ENCODE peak calls at places on chromosomes 5 and 9, in seven cellular contexts. X is GM23248, A is kidney, N is foreskin fibroblast, B is ovary, O is RWPE2, J is brain microvascular endothelial cell. W is an unnamed sample.

GRCh38 chr5:96297290-96297689 is 135.8 kb downstream of the PCSK1 start:
- DNase-seq in N (peak), X (peak), A (no peak), B (no peak), O (no peak), J (peak), W (peak)

GRCh38 chr5:113489299-113489698 is 1.0 kb upstream of the MCC start:
- DNase-seq in O (peak), A (no peak), X (peak), B (no peak), N (peak), J (peak), W (peak)

GRCh38 chr5:170854550-170854949 is 7.3 kb upstream of the RANBP17 start:
- DNase-seq in N (no peak), A (no peak), O (no peak), J (no peak), X (no peak), B (no peak), W (no peak)

GRCh38 chr9:21615446-21615845 is 133.3 kb upstream of the IFNE start:
- DNase-seq in N (no peak), B (no peak), O (no peak), X (no peak), J (no peak), A (no peak), W (no peak)

GRCh38 chr5:171957591-171958251 is 48.7 kb downstream of the FBXW11 start:
- DNase-seq in J (no peak), A (no peak), N (no peak), B (no peak), X (no peak), O (no peak), W (no peak)

GRCh38 chr5:169561883-169562282 is 21.7 kb upstream of the SPDL1 start:
- DNase-seq in B (no peak), O (no peak), N (no peak), J (no peak), A (no peak), X (no peak), W (no peak)

GRCh38 chr5:59187772-59188347 is 605.0 kb downstream of the RAB3C start:
- DNase-seq in J (peak), X (peak), N (peak), B (no peak), A (no peak), O (no peak), W (no peak)

GRCh38 chr5:61653802-61654580 is 321.9 kb downstream of the ZSWIM6 start:
- DNase-seq in N (no peak), B (no peak), X (no peak), O (no peak), J (no peak), A (no peak), W (no peak)

GRCh38 chr9:94627287-94627686 is 12.0 kb downstream of the FBP1 start:
- DNase-seq in A (no peak), J (no peak), B (no peak), X (no peak), N (no peak), O (no peak), W (no peak)

GRCh38 chr5:62256161-62257017 is 49.6 kb upstream of the KIF2A start:
- DNase-seq in A (no peak), N (no peak), J (no peak), O (no peak), B (no peak), X (no peak), W (no peak)

GRCh38 chr9:77820293-77820954 is 172.3 kb upstream of the GNA14 start:
- DNase-seq in J (peak), O (no peak), B (no peak), A (no peak), N (peak), X (peak), W (peak)

GRCh38 chr5:141040093-141040762 is 10.9 kb upstream of the PCDHB1 start:
- DNase-seq in A (peak), N (no peak), O (no peak), J (no peak), B (peak), X (peak), W (no peak)

GRCh38 chr5:140262839-140263238 is 40.1 kb downstream of the PFDN1 start:
- DNase-seq in X (no peak), A (no peak), B (no peak), O (no peak), J (no peak), N (no peak), W (no peak)

GRCh38 chr5:173235499-173236394 is 741 bp upstream of the NKX2-5 start:
- DNase-seq in J (no peak), X (no peak), B (no peak), A (no peak), N (no peak), O (no peak), W (no peak)
- H3K4me3 ChIP-seq in J (no peak), X (no peak), B (no peak), A (no peak), N (no peak), O (no peak), W (no peak)

DNA sequence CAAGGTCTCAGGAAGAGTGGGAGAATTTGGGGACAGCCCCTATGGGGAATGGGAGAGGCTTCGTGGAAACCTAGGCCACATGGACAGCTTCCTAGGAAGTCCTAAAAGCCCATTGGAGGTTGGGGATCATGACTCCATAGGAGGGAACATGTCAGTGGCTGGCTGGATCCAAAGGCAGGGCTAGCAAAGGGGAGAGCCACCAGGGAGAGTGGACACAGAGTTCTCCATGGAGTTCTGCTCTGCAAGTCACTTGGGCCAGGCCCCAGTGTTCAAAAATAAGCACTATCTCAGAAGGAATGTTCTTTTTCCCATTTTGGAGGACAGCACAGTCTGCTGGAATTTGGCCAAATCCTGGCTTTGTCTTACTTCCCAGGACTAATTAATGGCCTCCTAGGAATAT is 140.6 kb upstream of the RAD23B start:
- DNase-seq in O (no peak), X (no peak), A (no peak), B (no peak), N (peak), J (no peak), W (no peak)
- H3K4me3 ChIP-seq in O (no peak), X (no peak), A (no peak), B (no peak), N (no peak), J (no peak), W (no peak)

GRCh38 chr5:150155258-150156032 is at the start of gene PDGFRB:
- DNase-seq in A (peak), X (peak), B (peak), J (peak), O (no peak), N (peak), W (peak)
- H3K4me3 ChIP-seq in A (peak), X (peak), B (peak), J (peak), O (peak), N (peak), W (peak)

GRCh38 chr9:115413304-115413703 is 295.3 kb upstream of the TNC start:
- DNase-seq in A (no peak), J (no peak), B (no peak), O (no peak), N (no peak), X (no peak), W (no peak)
- H3K4me3 ChIP-seq in A (no peak), J (no peak), B (no peak), O (no peak), N (no peak), X (no peak), W (no peak)

DNA sequence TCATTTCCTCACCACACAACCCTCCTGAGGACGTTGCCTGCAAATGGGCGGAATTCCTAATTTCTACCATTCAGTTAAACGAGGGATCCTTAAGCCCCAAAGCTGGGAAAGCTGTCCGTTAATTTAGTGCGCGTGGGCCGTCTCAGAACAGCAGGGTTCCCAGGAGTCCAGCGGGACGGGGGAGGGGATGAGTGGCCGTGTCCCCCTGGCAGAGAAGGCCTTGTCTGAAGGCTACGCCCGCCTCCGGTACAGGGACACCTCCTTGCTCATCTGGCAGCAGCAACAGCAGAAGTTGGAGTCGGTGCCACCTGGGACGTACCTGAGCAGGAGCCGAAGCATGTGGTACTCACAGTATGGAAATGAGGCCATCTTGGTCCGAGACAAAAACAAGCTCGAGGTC is 1.3 kb downstream of the BRD3OS start:
- DNase-seq in A (peak), N (no peak), B (peak), X (no peak), O (no peak), J (no peak), W (no peak)
- H3K4me3 ChIP-seq in A (no peak), N (peak), B (no peak), X (peak), O (no peak), J (no peak), W (peak)